ENCODE peak calls at places on chromosomes 16 and 17, in four cellular contexts. One of them, this sample, is unnamed.

GRCh38 chr17:1764274-1764673 is 2.4 kb downstream of the SERPINF1 start:
- DNase-seq in AG10803: peak
- DNase-seq in brain microvascular endothelial cell: peak
- DNase-seq in SJCRH30: peak
- DNase-seq in this sample: peak

GRCh38 chr17:31935512-31935911 is 1.3 kb upstream of the SUZ12 start:
- DNase-seq in SJCRH30: no peak
- DNase-seq in brain microvascular endothelial cell: no peak
- DNase-seq in AG10803: no peak
- DNase-seq in this sample: no peak

GRCh38 chr17:34300652-34301390 is 15.3 kb downstream of the CCL11 start:
- DNase-seq in SJCRH30: peak
- DNase-seq in brain microvascular endothelial cell: peak
- DNase-seq in AG10803: peak
- DNase-seq in this sample: no peak

GRCh38 chr17:53150101-53150698 is 672.5 kb upstream of the KIF2B start:
- DNase-seq in AG10803: no peak
- DNase-seq in brain microvascular endothelial cell: no peak
- DNase-seq in SJCRH30: peak
- DNase-seq in this sample: no peak

GRCh38 chr17:64599187-64599676 is 62.9 kb downstream of the SMURF2 start:
- DNase-seq in AG10803: no peak
- DNase-seq in SJCRH30: no peak
- DNase-seq in brain microvascular endothelial cell: no peak
- DNase-seq in this sample: no peak

GRCh38 chr16:19008245-19008644 is 24.5 kb downstream of the TMC7 start:
- DNase-seq in SJCRH30: peak
- DNase-seq in AG10803: peak
- DNase-seq in brain microvascular endothelial cell: peak
- DNase-seq in this sample: peak

GRCh38 chr17:18194804-18195203 is 11.2 kb downstream of the ALKBH5 start:
- DNase-seq in AG10803: no peak
- DNase-seq in brain microvascular endothelial cell: no peak
- DNase-seq in SJCRH30: no peak
- DNase-seq in this sample: no peak

GRCh38 chr17:55224746-55225145 is 40.0 kb upstream of the HLF start:
- DNase-seq in AG10803: no peak
- DNase-seq in SJCRH30: no peak
- DNase-seq in brain microvascular endothelial cell: no peak
- DNase-seq in this sample: no peak

GRCh38 chr16:57194512-57194911 is 8.4 kb downstream of the RSPRY1 start:
- DNase-seq in SJCRH30: peak
- DNase-seq in brain microvascular endothelial cell: peak
- DNase-seq in AG10803: peak
- DNase-seq in this sample: peak

GRCh38 chr17:74532115-74532514 is 840 bp upstream of the CD300LB start:
- DNase-seq in SJCRH30: peak
- DNase-seq in brain microvascular endothelial cell: no peak
- DNase-seq in AG10803: no peak
- DNase-seq in this sample: no peak

GRCh38 chr17:80991645-80992076 is at the start of gene CHMP6:
- DNase-seq in brain microvascular endothelial cell: peak
- DNase-seq in AG10803: peak
- DNase-seq in SJCRH30: peak
- DNase-seq in this sample: peak

GRCh38 chr17:7558544-7559306 is at the start of gene TNFSF13:
- DNase-seq in SJCRH30: no peak
- DNase-seq in brain microvascular endothelial cell: no peak
- DNase-seq in AG10803: no peak
- DNase-seq in this sample: no peak

GRCh38 chr17:71084219-71084618 is 914.9 kb downstream of the KCNJ2 start:
- DNase-seq in SJCRH30: peak
- DNase-seq in AG10803: peak
- DNase-seq in brain microvascular endothelial cell: peak
- DNase-seq in this sample: peak

GRCh38 chr16:59733321-59733720 is 999.2 kb upstream of the GOT2 start:
- DNase-seq in SJCRH30: no peak
- DNase-seq in AG10803: no peak
- DNase-seq in brain microvascular endothelial cell: no peak
- DNase-seq in this sample: no peak

GRCh38 chr16:84453061-84453752 is 51.3 kb downstream of the MEAK7 start:
- DNase-seq in brain microvascular endothelial cell: no peak
- DNase-seq in SJCRH30: no peak
- DNase-seq in AG10803: no peak
- DNase-seq in this sample: no peak

GRCh38 chr17:5588584-5588983 is 4.3 kb upstream of the NLRP1 start:
- DNase-seq in brain microvascular endothelial cell: no peak
- DNase-seq in AG10803: no peak
- DNase-seq in SJCRH30: no peak
- DNase-seq in this sample: no peak

DNA sequence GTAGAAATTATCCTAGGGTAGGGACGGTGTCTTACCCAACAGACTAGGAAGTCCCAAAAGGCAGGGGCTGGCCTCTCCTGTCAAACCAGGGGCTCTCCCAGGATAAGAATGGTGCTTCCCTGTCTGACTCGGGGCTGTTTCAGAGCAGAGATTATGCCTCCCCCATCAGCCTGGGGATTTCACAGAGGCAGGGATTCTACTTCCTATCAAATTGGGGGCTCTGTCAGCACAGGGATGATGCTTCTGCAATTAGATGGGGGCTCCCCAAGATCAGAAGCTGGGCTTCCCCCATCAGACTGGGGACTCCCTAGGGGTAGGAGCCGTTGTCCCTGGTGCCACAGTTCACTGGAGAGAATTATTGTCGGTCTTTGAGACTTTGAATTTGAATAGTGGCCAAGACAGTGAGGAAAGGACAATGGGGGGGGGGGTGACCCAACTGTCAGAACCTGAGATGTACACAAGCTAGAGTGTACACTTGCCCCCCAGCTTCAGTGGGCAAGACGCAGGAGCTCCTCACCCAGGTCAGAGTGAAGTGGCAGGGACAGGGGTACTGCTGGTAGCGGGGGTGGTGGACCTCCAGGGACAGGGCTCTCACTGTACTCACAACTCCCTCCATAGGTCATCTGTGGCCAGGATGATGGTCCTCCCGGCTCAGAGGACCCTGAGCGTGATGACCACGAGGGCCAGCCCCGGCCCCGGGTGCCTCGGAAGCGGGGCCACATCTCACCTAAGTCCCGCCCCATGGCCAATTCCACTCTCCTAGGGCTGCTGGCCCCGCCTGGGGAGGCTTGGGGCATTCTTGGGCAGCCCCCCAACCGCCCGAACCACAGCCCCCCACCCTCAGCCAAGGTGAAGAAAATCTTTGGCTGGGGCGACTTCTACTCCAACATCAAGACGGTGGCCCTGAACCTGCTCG is 2.6 kb downstream of the NXPH3 start:
- DNase-seq in brain microvascular endothelial cell: no peak
- DNase-seq in AG10803: no peak
- DNase-seq in SJCRH30: no peak
- DNase-seq in this sample: no peak
- H3K4me3 ChIP-seq in brain microvascular endothelial cell: no peak
- H3K4me3 ChIP-seq in AG10803: no peak
- H3K4me3 ChIP-seq in SJCRH30: no peak
- H3K4me3 ChIP-seq in this sample: no peak

DNA sequence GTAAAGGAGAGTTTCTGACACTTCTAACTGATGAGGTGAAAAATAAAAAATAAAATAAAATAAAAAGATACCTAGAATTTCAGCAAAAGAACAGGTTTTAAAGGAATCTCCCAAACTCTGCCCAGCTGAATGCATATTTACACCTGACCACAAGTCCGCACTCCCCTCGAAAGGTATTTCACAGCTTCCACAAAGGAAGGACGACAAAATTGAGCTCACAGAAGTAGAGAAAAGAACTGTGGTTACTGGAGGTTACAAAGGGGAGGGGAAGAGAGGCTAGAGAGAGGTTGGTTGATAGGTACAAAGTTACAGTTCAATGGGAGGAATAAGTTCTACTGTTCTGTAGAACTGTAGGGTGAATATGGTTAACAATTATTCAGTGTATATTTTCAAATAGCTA is 5.0 kb downstream of the LITAF start:
- DNase-seq in brain microvascular endothelial cell: no peak
- DNase-seq in AG10803: no peak
- DNase-seq in SJCRH30: no peak
- DNase-seq in this sample: no peak
- H3K4me3 ChIP-seq in brain microvascular endothelial cell: no peak
- H3K4me3 ChIP-seq in AG10803: no peak
- H3K4me3 ChIP-seq in SJCRH30: no peak
- H3K4me3 ChIP-seq in this sample: no peak

DNA sequence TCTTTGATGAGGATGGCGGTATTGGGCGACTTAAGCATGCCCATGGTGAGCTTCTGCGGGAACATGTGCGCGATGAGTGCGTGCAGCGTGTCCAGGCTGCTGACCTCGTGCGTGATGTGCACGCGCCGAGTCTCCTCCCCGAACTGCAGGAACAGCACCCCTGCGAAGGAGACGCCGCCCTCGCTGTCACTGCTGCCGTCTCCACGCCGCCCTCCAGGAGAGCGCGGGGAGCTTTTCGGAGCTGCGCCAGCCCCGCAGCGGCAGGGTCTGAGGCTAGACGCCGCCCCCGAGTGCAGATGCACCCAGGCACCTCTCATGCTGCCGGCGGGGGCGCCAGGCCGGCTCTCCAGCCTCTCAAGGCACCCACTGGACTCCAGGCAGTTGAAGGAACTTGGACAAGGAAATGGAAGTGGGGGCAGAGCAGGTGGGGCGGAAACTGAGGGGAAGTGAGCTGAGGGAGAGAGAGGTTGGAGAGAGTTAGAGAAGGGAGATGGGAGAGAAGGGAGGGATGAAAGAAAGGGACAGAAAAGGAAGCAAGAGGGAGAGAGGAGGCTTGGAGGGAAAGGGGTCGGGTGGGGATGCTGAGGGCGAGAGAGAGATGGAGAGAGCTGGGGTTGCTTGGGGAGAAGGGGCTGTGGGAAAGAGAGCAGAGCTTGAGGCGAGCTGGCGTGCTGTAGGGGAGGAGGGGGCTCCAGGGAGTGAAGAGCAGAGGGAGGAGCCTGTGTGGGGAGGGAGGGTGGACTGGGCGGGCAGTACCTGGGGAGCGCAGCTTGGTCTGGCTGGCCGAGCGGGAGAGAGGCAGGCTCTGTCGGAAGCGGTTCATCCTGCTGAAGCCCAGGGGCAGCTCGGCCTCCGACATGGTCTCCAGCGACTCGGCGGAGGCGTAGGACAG is 42.1 kb downstream of the SRCIN1 start:
- DNase-seq in brain microvascular endothelial cell: no peak
- DNase-seq in AG10803: no peak
- DNase-seq in SJCRH30: no peak
- DNase-seq in this sample: no peak
- H3K4me3 ChIP-seq in brain microvascular endothelial cell: no peak
- H3K4me3 ChIP-seq in AG10803: no peak
- H3K4me3 ChIP-seq in SJCRH30: no peak
- H3K4me3 ChIP-seq in this sample: no peak

DNA sequence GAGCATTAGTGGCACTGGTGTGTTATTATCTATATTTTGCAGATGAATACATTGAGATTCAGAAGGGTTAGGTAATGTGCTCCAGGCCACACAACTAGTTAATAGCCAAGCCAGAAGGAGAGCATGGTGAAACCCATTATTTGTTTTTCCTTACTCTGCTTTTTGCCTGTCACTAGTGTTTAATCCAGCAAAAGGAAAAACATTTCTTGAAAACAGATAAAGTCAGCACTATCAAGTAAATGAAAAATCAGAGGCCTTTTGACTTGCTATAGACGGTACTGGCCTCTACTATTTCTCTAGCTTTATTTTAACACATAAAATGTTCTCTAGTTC is 4.8 kb downstream of the PITPNC1 start:
- DNase-seq in AG10803: no peak
- DNase-seq in SJCRH30: no peak
- DNase-seq in brain microvascular endothelial cell: no peak
- DNase-seq in this sample: no peak
- H3K4me3 ChIP-seq in AG10803: no peak
- H3K4me3 ChIP-seq in SJCRH30: no peak
- H3K4me3 ChIP-seq in brain microvascular endothelial cell: no peak
- H3K4me3 ChIP-seq in this sample: no peak

GRCh38 chr17:29930399-29931010 is 477 bp upstream of the SSH2 start:
- DNase-seq in brain microvascular endothelial cell: no peak
- DNase-seq in SJCRH30: no peak
- DNase-seq in AG10803: no peak
- DNase-seq in this sample: no peak
- H3K4me3 ChIP-seq in brain microvascular endothelial cell: peak
- H3K4me3 ChIP-seq in SJCRH30: peak
- H3K4me3 ChIP-seq in AG10803: peak
- H3K4me3 ChIP-seq in this sample: peak

DNA sequence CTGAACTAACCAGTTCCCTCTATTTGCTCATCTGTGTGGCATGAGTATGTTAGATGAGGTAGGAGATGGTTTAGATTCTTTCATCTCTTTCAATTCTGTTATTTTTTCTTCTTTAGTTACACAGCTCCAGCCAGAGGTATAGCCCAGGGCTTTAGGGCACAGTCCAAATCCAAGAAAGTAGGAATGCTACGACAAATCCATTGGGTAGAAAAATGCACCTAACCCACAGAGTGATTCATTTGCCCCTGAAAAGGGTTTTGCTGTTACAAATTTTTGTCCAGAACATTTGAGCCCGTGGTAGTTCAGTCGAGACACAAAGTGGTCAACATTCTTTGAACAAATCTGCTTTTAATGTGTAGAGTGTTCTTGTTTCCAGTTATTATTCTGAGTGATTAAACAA is 250.7 kb downstream of the HS3ST3A1 start:
- DNase-seq in brain microvascular endothelial cell: peak
- DNase-seq in AG10803: peak
- DNase-seq in SJCRH30: no peak
- DNase-seq in this sample: no peak
- H3K4me3 ChIP-seq in brain microvascular endothelial cell: no peak
- H3K4me3 ChIP-seq in AG10803: no peak
- H3K4me3 ChIP-seq in SJCRH30: no peak
- H3K4me3 ChIP-seq in this sample: no peak

DNA sequence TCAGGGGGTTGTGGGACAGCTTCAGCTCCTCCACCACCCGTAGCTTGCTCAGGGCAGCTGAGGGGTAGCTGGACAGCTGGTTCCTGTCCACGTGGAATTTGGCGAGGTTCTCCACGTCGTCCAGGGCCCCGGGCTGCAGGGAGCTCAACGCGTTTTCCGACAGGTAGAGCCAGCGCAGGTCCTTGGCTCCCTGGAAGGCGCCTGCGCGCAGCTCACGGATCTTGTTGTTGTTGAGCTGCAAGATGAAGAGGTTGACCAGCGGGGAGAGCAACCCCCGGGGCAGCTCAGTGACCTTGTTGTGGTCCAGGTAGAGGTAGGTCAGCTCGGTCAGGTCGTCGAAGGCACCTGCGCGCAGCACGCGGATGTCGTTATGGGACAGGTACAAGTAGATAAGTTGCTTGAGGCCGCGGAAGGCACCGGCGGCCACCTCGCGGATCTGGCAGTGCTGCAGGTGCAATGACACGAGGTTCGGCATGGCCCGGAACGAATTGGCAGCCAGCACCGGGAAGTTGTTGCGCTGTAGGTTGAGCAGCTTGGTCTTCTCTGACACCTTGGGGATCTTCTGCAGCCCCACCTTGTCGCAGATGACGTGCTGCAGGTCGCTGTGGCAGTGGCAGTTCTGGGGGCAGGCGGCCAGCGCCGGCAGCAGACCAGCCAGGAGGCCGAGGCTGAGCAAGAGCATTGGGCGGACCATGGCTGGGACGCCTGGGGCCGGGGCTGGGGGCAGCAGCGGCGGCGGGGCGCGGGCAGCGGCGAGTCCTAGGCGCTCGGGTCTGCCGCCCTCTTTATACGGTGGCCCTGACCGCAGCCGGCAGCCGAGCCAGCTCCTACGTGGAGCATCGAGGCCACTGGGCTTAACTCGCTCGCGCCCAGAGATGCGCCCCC is at the start of gene CHAD:
- DNase-seq in AG10803: no peak
- DNase-seq in SJCRH30: no peak
- DNase-seq in brain microvascular endothelial cell: no peak
- DNase-seq in this sample: no peak
- H3K4me3 ChIP-seq in AG10803: peak
- H3K4me3 ChIP-seq in SJCRH30: peak
- H3K4me3 ChIP-seq in brain microvascular endothelial cell: peak
- H3K4me3 ChIP-seq in this sample: peak